ENCODE peak calls at places on chromosomes 5 and 9, in six cellular contexts. N, W, I, A, Z and L are unnamed samples.

GRCh38 chr9:110916361-110916760 is 121.9 kb downstream of the LPAR1 start:
- DNase-seq in N (no peak), W (no peak), I (no peak), A (no peak), Z (no peak), L (no peak)

GRCh38 chr5:54491326-54491725 is 26.2 kb upstream of the SNX18 start:
- DNase-seq in N (no peak), W (no peak), I (no peak), A (no peak), Z (no peak), L (peak; percentile 30)

GRCh38 chr5:131180407-131180806 is 9.7 kb downstream of the LYRM7 start:
- DNase-seq in N (no peak), W (no peak), I (no peak), A (no peak), Z (no peak), L (no peak)

GRCh38 chr9:136140966-136141365 is 22.3 kb upstream of the TMEM250 start:
- DNase-seq in N (no peak), W (no peak), I (no peak), A (no peak), Z (peak; percentile 40), L (no peak)

GRCh38 chr5:179357036-179357435 is 11.8 kb upstream of the ADAMTS2 start:
- DNase-seq in N (no peak), W (no peak), I (no peak), A (no peak), Z (no peak), L (no peak)

GRCh38 chr5:82931110-82931509 is 146.1 kb downstream of the TMEM167A start:
- DNase-seq in N (no peak), W (no peak), I (no peak), A (no peak), Z (no peak), L (peak; percentile 6)

GRCh38 chr5:33969572-33970452 is 14.7 kb downstream of the SLC45A2 start:
- DNase-seq in N (peak; percentile 13), W (peak; percentile 43), I (no peak), A (peak; percentile 30), Z (no peak), L (peak; percentile 67)

GRCh38 chr9:89848060-89849040 is 243.5 kb downstream of the GADD45G start:
- DNase-seq in N (no peak), W (no peak), I (no peak), A (no peak), Z (no peak), L (no peak)

GRCh38 chr5:36395260-36395659 is 93.6 kb upstream of the RANBP3L start:
- DNase-seq in N (no peak), W (no peak), I (no peak), A (no peak), Z (no peak), L (no peak)

GRCh38 chr5:134526483-134527155 is 1.1 kb downstream of the JADE2 start:
- DNase-seq in N (peak; percentile 75), W (no peak), I (peak; percentile 91), A (peak; percentile 84), Z (peak; percentile 90), L (peak; percentile 35)

GRCh38 chr5:96990102-96990501 is 54.2 kb downstream of the LNPEP start:
- DNase-seq in N (no peak), W (no peak), I (no peak), A (no peak), Z (no peak), L (no peak)

GRCh38 chr5:11584008-11584407 is 320.2 kb downstream of the CTNND2 start:
- DNase-seq in N (no peak), W (no peak), I (no peak), A (no peak), Z (no peak), L (no peak)

GRCh38 chr9:87039809-87040392 is 92.6 kb upstream of the GAS1 start:
- DNase-seq in N (no peak), W (no peak), I (no peak), A (no peak), Z (no peak), L (peak; percentile 78)

GRCh38 chr5:1056611-1057484 is 48.2 kb downstream of the NKD2 start:
- DNase-seq in N (no peak), W (no peak), I (no peak), A (no peak), Z (peak; percentile 42), L (no peak)

GRCh38 chr9:36358486-36358885 is 41.6 kb downstream of the RNF38 start:
- DNase-seq in N (no peak), W (no peak), I (no peak), A (no peak), Z (no peak), L (no peak)

GRCh38 chr9:120913673-120914266 is 12.8 kb downstream of the TRAF1 start:
- DNase-seq in N (peak; percentile 42), W (no peak), I (peak; percentile 66), A (peak; percentile 59), Z (peak; percentile 37), L (peak; percentile 23)

GRCh38 chr5:133510634-133511262 is 101.6 kb downstream of the FSTL4 start:
- DNase-seq in N (no peak), W (no peak), I (no peak), A (no peak), Z (peak; percentile 35), L (no peak)

GRCh38 chr5:141521244-141521781 is 32.4 kb downstream of the PCDHGC5 start:
- DNase-seq in N (no peak), W (no peak), I (no peak), A (no peak), Z (no peak), L (peak; percentile 99)

GRCh38 chr9:22214497-22215031 is 205.5 kb upstream of the CDKN2B start:
- DNase-seq in N (no peak), W (no peak), I (no peak), A (no peak), Z (no peak), L (peak; percentile 61)

GRCh38 chr5:50657044-50657443 is 9.4 kb upstream of the PARP8 start:
- DNase-seq in N (no peak), W (no peak), I (no peak), A (no peak), Z (no peak), L (no peak)

GRCh38 chr5:137822983-137823382 is 44.7 kb upstream of the MYOT start:
- DNase-seq in N (no peak), W (no peak), I (no peak), A (no peak), Z (no peak), L (no peak)

GRCh38 chr5:31455172-31455571 is 76.7 kb downstream of the DROSHA start:
- DNase-seq in N (no peak), W (no peak), I (no peak), A (no peak), Z (no peak), L (no peak)

GRCh38 chr9:120583958-120584369 is 4.0 kb upstream of the CDK5RAP2 start:
- DNase-seq in N (peak; percentile 10), W (no peak), I (peak; percentile 35), A (peak; percentile 75), Z (no peak), L (peak; percentile 89)

GRCh38 chr9:3521961-3522360 is 3.8 kb downstream of the RFX3 start:
- DNase-seq in N (no peak), W (no peak), I (no peak), A (no peak), Z (no peak), L (no peak)

GRCh38 chr5:79181419-79182022 is 54.4 kb upstream of the JMY start:
- DNase-seq in N (no peak), W (no peak), I (no peak), A (no peak), Z (no peak), L (peak; percentile 27)

GRCh38 chr9:96122756-96123155 is 179.2 kb downstream of the HSD17B3 start:
- DNase-seq in N (no peak), W (no peak), I (no peak), A (no peak), Z (no peak), L (peak; percentile 38)

GRCh38 chr9:126454250-126454649 is 127.6 kb downstream of the MVB12B start:
- DNase-seq in N (no peak), W (no peak), I (no peak), A (no peak), Z (no peak), L (no peak)

GRCh38 chr5:136070486-136071285 is 41.9 kb downstream of the TGFBI start:
- DNase-seq in N (no peak), W (no peak), I (no peak), A (no peak), Z (no peak), L (no peak)